ENCODE peak calls at places on chromosomes 3 and 15, in ten cellular contexts. G, Z, Q, K, H, J, O, P, V and T are unnamed samples.

GRCh38 chr15:77633134-77633912 is 611 bp upstream of the LINGO1 start:
- DNase-seq in O (peak; percentile 95), H (peak; percentile 49), Z (peak; percentile 80), Q (peak; percentile 90), K (peak; percentile 87), J (peak; percentile 70), G (peak; percentile 86), V (peak; percentile 65), P (peak; percentile 10), T (peak; percentile 82)

GRCh38 chr15:100235030-100235617 is 106.7 kb downstream of the ADAMTS17 start:
- DNase-seq in Z (peak; percentile 95), P (no peak), K (no peak), O (no peak), V (no peak), Q (no peak), G (no peak), H (no peak), J (no peak), T (no peak)

GRCh38 chr3:124126446-124127017 is 134.6 kb upstream of the ROPN1 start:
- DNase-seq in V (peak; percentile 51), G (no peak), Q (no peak), Z (no peak), H (no peak), K (no peak), J (no peak), O (no peak), P (no peak), T (no peak)

GRCh38 chr3:123375014-123375940 is 73.6 kb downstream of the ADCY5 start:
- DNase-seq in G (no peak), V (no peak), K (no peak), Q (no peak), J (no peak), H (no peak), O (no peak), Z (no peak), P (no peak), T (no peak)

GRCh38 chr15:44719293-44719999 is 8.1 kb downstream of the B2M start:
- DNase-seq in H (no peak), Z (peak; percentile 27), P (no peak), V (no peak), K (no peak), O (no peak), Q (no peak), G (no peak), J (peak; percentile 69), T (peak; percentile 30)

GRCh38 chr3:150830094-150830681 is 67.2 kb upstream of the SIAH2 start:
- DNase-seq in H (peak; percentile 8), O (no peak), P (no peak), G (no peak), Q (no peak), J (no peak), Z (no peak), V (no peak), K (no peak), T (peak; percentile 5)

GRCh38 chr3:11154036-11154952 is at the start of gene HRH1:
- DNase-seq in P (no peak), O (no peak), J (no peak), G (no peak), H (no peak), K (peak; percentile 22), Z (peak; percentile 22), Q (peak; percentile 61), V (no peak), T (peak; percentile 37)

GRCh38 chr15:74427607-74428441 is 5.9 kb downstream of the SEMA7A start:
- DNase-seq in K (no peak), H (no peak), Z (no peak), O (no peak), V (no peak), P (no peak), G (no peak), J (no peak), Q (no peak), T (no peak)

GRCh38 chr15:43241100-43241499 is 20.3 kb upstream of the EPB42 start:
- DNase-seq in V (peak; percentile 92), H (no peak), K (peak; percentile 62), Z (peak; percentile 39), Q (no peak), O (no peak), P (no peak), G (no peak), J (peak; percentile 32), T (peak; percentile 76)

GRCh38 chr3:180855364-180855763 is 57.1 kb upstream of the FXR1 start:
- DNase-seq in Q (no peak), K (no peak), O (no peak), Z (peak; percentile 3), J (no peak), H (peak; percentile 20), V (no peak), G (no peak), P (no peak), T (peak; percentile 6)
- TF ChIP-seq CTCF in Q (no peak), K (no peak), O (no peak), Z (peak; percentile 2), J (no peak), H (peak; percentile 46), V (peak; percentile 18), G (no peak), P (no peak), T (no peak)

DNA sequence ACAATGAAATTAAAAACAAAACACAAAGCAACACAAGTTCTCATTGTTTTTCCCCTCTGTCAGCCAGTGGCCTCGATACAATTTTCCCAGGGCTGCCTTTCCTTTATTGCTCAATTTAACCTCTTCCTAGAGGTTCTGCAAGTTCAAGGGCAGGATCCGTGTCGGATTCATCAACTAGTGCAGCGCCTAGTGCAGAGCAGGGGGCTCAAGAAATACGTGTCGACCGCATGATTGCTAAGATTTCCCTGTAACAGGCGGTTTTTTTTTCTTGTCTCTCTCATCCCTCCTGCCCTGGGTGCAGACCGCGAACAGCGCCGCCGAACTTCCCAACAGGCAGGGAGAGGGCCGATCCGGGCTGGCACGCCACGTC is 1.4 kb upstream of the BHLHE40 start:
- DNase-seq in J (no peak), H (peak; percentile 54), O (no peak), P (no peak), G (no peak), K (no peak), V (no peak), Q (no peak), Z (no peak), T (no peak)
- H3K4me3 ChIP-seq in J (peak overlapping the region; percentile 55), H (peak overlapping the region; percentile 43), O (peak overlapping the region; percentile 86), P (peak overlapping the region; percentile 69), G (peak overlapping the region; percentile 39), K (peak overlapping the region; percentile 67), V (peak overlapping the region; percentile 96), Q (peak overlapping the region; percentile 87), Z (peak overlapping the region; percentile 52), T (peak overlapping the region; percentile 59)

GRCh38 chr3:67382551-67382950 is 271.9 kb downstream of the SUCLG2 start:
- DNase-seq in J (peak; percentile 5), O (no peak), Z (peak; percentile 14), P (no peak), Q (no peak), H (no peak), K (peak; percentile 36), V (no peak), G (no peak), T (peak; percentile 28)

GRCh38 chr3:67383379-67383778 is 271.0 kb downstream of the SUCLG2 start:
- DNase-seq in H (no peak), Q (no peak), K (no peak), G (no peak), P (no peak), J (no peak), V (no peak), O (no peak), Z (no peak), T (no peak)

GRCh38 chr3:67386446-67386845 is 268.0 kb downstream of the SUCLG2 start:
- DNase-seq in K (no peak), H (peak; percentile 73), V (no peak), Z (no peak), O (no peak), J (peak; percentile 11), Q (no peak), G (no peak), P (no peak), T (no peak)

GRCh38 chr3:67381667-67382272 is 272.6 kb downstream of the SUCLG2 start:
- DNase-seq in Q (no peak), H (peak; percentile 27), V (peak; percentile 20), G (no peak), J (peak; percentile 27), K (peak; percentile 54), Z (peak; percentile 64), P (no peak), O (no peak), T (peak; percentile 53)

DNA sequence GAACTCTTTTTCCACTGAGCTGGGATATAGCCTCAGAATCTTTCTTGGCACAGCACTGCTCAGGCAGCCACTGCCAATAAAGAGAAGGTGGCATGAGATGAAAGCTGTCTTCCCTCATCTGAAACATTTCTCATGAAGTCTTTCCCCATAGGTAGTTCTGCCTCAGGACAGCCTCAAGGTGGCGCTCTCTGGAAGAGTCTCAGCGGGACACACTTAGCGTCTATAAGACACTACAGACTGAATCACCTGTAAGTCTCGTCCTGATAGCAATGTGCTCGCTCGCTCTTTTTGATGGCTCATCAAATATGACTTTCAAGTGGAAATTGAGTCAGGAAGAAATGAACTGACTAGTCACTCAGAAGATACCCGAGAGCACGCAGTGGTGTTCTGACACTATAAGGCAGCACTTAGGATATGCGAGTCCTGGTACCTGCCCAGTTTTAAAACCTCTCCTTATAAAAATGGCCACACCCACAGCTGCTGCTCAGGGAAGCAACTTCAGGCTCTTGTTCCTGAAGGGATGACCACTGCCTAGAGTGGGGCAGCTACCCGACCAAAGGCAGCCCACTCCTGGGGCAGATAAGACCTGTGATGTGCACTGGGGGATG is 269.5 kb downstream of the SUCLG2 start:
- DNase-seq in Q (no peak), V (peak; percentile 32), J (peak; percentile 50), P (no peak), H (peak; percentile 46), Z (peak; percentile 74), O (no peak), G (no peak), K (peak; percentile 72), T (peak; percentile 77)
- TF ChIP-seq CTCF in Q (no peak), V (peak; percentile 66), J (peak; percentile 60), P (no peak), H (peak; percentile 63), Z (peak; percentile 81), O (peak; percentile 39), G (peak; percentile 7), K (peak; percentile 78), T (peak; percentile 76)

GRCh38 chr3:196180346-196180745 is 30.9 kb downstream of the ZDHHC19 start:
- DNase-seq in Q (no peak), G (no peak), O (no peak), P (no peak), Z (no peak), H (no peak), V (no peak), J (no peak), K (no peak), T (no peak)
- H3K4me3 ChIP-seq in Q (no peak overlapping the region), G (no peak overlapping the region), O (no peak overlapping the region), P (no peak overlapping the region), Z (no peak overlapping the region), H (no peak overlapping the region), V (no peak overlapping the region), J (no peak overlapping the region), K (no peak overlapping the region), T (no peak overlapping the region)

GRCh38 chr3:20075197-20075596 is 35.0 kb downstream of the KAT2B start:
- DNase-seq in K (no peak), Q (no peak), Z (no peak), J (no peak), P (no peak), O (no peak), V (no peak), G (no peak), H (no peak), T (no peak)
- TF ChIP-seq CTCF in K (no peak), Q (no peak), Z (no peak), J (no peak), P (no peak), O (no peak), V (no peak), G (no peak), H (no peak), T (no peak)

GRCh38 chr15:25426896-25427610 is 11.8 kb downstream of the UBE3A start:
- DNase-seq in O (no peak), V (no peak), H (no peak), Z (no peak), K (no peak), Q (no peak), G (no peak), P (no peak), J (no peak), T (no peak)
- H3K4me3 ChIP-seq in O (no peak overlapping the region), V (no peak overlapping the region), H (no peak overlapping the region), Z (no peak overlapping the region), K (no peak overlapping the region), Q (no peak overlapping the region), G (no peak overlapping the region), P (no peak overlapping the region), J (no peak overlapping the region), T (no peak overlapping the region)